ENCODE peak calls at places on chromosomes 16 and 17, in nine cellular contexts. G is suprapubic skin; W is Kasumi-1; L is cardiac fibroblast; V is HS-27A; H is activated CD8-positive, alpha-beta memory T cell treated with anti-CD3 and anti-CD28 coated beads for 4 hours; P is amniotic epithelial cell; I is T-helper 1 cell; Z is naive thymus-derived CD4-positive, alpha-beta T cell. E is an unnamed sample.

GRCh38 chr16:85279874-85280545 is 167.7 kb upstream of the CIBAR2 start:
- DNase-seq in G (no peak), W (no peak), L (no peak), V (no peak), H (no peak), P (peak; percentile 33), I (no peak), Z (no peak), E (no peak)

GRCh38 chr17:82229686-82230626 is 1.1 kb downstream of the SLC16A3 start:
- DNase-seq in G (peak; percentile 70), W (no peak), L (peak; percentile 37), V (no peak), H (no peak), P (no peak), I (no peak), Z (no peak), E (peak; percentile 50)

GRCh38 chr17:13557077-13557476 is 44.7 kb downstream of the HS3ST3A1 start:
- DNase-seq in G (no peak), W (no peak), L (peak; percentile 75), V (no peak), H (no peak), P (peak; percentile 85), I (no peak), Z (no peak), E (peak; percentile 49)

GRCh38 chr17:83174859-83175550 is 95.6 kb downstream of the METRNL start:
- DNase-seq in G (no peak), W (no peak), L (no peak), V (no peak), H (no peak), P (no peak), I (no peak), Z (no peak), E (no peak)

GRCh38 chr17:18248300-18248731 is 10.2 kb downstream of the FLII start:
- DNase-seq in G (no peak), W (peak; percentile 45), L (peak; percentile 77), V (peak; percentile 36), H (peak; percentile 38), P (peak; percentile 66), I (peak; percentile 62), Z (peak; percentile 69), E (peak; percentile 76)

GRCh38 chr16:1002399-1003161 is 21.0 kb downstream of the SOX8 start:
- DNase-seq in G (no peak), W (peak; percentile 2), L (peak; percentile 83), V (peak; percentile 38), H (peak; percentile 76), P (peak; percentile 26), I (no peak), Z (no peak), E (peak; percentile 80)

GRCh38 chr17:50708050-50709000 is 611 bp upstream of the ANKRD40 start:
- DNase-seq in G (no peak), W (peak; percentile 70), L (peak; percentile 43), V (no peak), H (no peak), P (no peak), I (no peak), Z (no peak), E (peak; percentile 43)

GRCh38 chr16:72066747-72067146 is 3.7 kb downstream of the HPR start:
- DNase-seq in G (no peak), W (peak; percentile 75), L (peak; percentile 57), V (no peak), H (no peak), P (peak; percentile 47), I (no peak), Z (peak; percentile 22), E (peak; percentile 44)

GRCh38 chr17:34760931-34761500 is 181.6 kb downstream of the TMEM132E start:
- DNase-seq in G (no peak), W (no peak), L (no peak), V (no peak), H (no peak), P (no peak), I (no peak), Z (no peak), E (no peak)

GRCh38 chr16:30494028-30494427 is 21.5 kb downstream of the ITGAL start:
- DNase-seq in G (no peak), W (no peak), L (no peak), V (no peak), H (no peak), P (no peak), I (no peak), Z (no peak), E (no peak)

GRCh38 chr16:57514891-57515600 is 21.3 kb downstream of the CCDC102A start:
- DNase-seq in G (no peak), W (no peak), L (no peak), V (no peak), H (no peak), P (no peak), I (no peak), Z (no peak), E (no peak)

GRCh38 chr17:59533694-59534093 is 31.7 kb upstream of the DHX40 start:
- DNase-seq in G (no peak), W (peak; percentile 63), L (no peak), V (no peak), H (no peak), P (no peak), I (no peak), Z (no peak), E (no peak)

GRCh38 chr17:57654040-57654775 is 90.9 kb downstream of the CCDC182 start:
- DNase-seq in G (no peak), W (no peak), L (no peak), V (no peak), H (no peak), P (no peak), I (no peak), Z (no peak), E (no peak)

GRCh38 chr17:77736207-77736600 is 222.3 kb upstream of the TNRC6C start:
- DNase-seq in G (peak; percentile 48), W (no peak), L (no peak), V (no peak), H (no peak), P (no peak), I (no peak), Z (no peak), E (no peak)

GRCh38 chr17:1762233-1762905 is 509 bp downstream of the SERPINF1 start:
- DNase-seq in G (no peak), W (no peak), L (peak; percentile 24), V (no peak), H (no peak), P (peak; percentile 21), I (no peak), Z (no peak), E (no peak)

GRCh38 chr16:25395528-25395927 is 137.9 kb upstream of the ZKSCAN2 start:
- DNase-seq in G (no peak), W (no peak), L (no peak), V (no peak), H (no peak), P (no peak), I (no peak), Z (no peak), E (no peak)